ENCODE peak calls at places on chromosomes 3 and 15, in six cellular contexts. T, G, B, A, M and J are unnamed samples.

GRCh38 chr15:38144921-38145320 is 107.7 kb upstream of the SPRED1 start:
- DNase-seq in T (no peak), M (no peak), G (no peak), B (no peak), A (no peak), J (no peak)

GRCh38 chr3:72287941-72288340 is 503.0 kb upstream of the PROK2 start:
- DNase-seq in T (no peak), M (no peak), B (no peak), A (no peak), G (no peak), J (no peak)

GRCh38 chr3:139353920-139354556 is 10.2 kb downstream of the MRPS22 start:
- DNase-seq in M (peak), G (no peak), B (no peak), T (peak), A (peak), J (no peak)

GRCh38 chr3:158732856-158733200 is 571 bp upstream of the RARRES1 start:
- DNase-seq in G (no peak), M (no peak), B (no peak), A (no peak), T (no peak), J (no peak)

GRCh38 chr3:83843716-83844115 is 1115.1 kb upstream of the CADM2 start:
- DNase-seq in G (no peak), T (no peak), B (no peak), A (no peak), M (no peak), J (no peak)

GRCh38 chr15:90594297-90594696 is 64.6 kb downstream of the CRTC3 start:
- DNase-seq in A (no peak), M (peak), T (peak), B (peak), G (peak), J (peak)

GRCh38 chr15:92772061-92772460 is 116.5 kb upstream of the FAM174B start:
- DNase-seq in A (no peak), G (no peak), B (no peak), T (no peak), M (no peak), J (no peak)

GRCh38 chr3:24199775-24200247 is 254.7 kb downstream of the NR1D2 start:
- DNase-seq in M (peak), A (no peak), B (no peak), T (no peak), G (no peak), J (no peak)

GRCh38 chr15:59313703-59314332 is 58.9 kb downstream of the MYO1E start:
- DNase-seq in G (no peak), A (peak), B (no peak), M (peak), T (peak), J (peak)

GRCh38 chr3:14803981-14804834 is 14.6 kb upstream of the FGD5 start:
- DNase-seq in M (no peak), G (no peak), B (no peak), A (peak), T (no peak), J (no peak)

GRCh38 chr15:70722266-70723123 is 40.9 kb downstream of the UACA start:
- DNase-seq in M (no peak), B (no peak), A (peak), T (peak), G (no peak), J (no peak)

GRCh38 chr15:54082836-54083492 is 104.7 kb downstream of the UNC13C start:
- DNase-seq in M (no peak), G (no peak), A (peak), T (no peak), B (no peak), J (no peak)